ENCODE peak calls at places on chromosomes 6 and 20, in nine cellular contexts. P is SK-N-SH; O is tibial artery; U is WTC11; Y is endothelial cell; B is GM13976; N is uterus; F is CD8-positive, alpha-beta T cell; R is epithelial cell of esophagus. H is an unnamed sample.

GRCh38 chr6:1146500-1146899 is 165.4 kb upstream of the FOXQ1 start:
- DNase-seq in B (no peak), F (no peak), R (no peak), U (no peak), N (no peak), Y (no peak), O (no peak), P (no peak), H (no peak)

GRCh38 chr6:54135665-54136370 is 24.6 kb downstream of the MLIP start:
- DNase-seq in B (no peak), U (no peak), O (no peak), N (no peak), Y (no peak), R (peak), P (no peak), F (no peak), H (no peak)

GRCh38 chr6:3439961-3440360 is 16.9 kb downstream of the SLC22A23 start:
- DNase-seq in B (no peak), O (no peak), U (no peak), R (no peak), N (no peak), Y (no peak), F (no peak), P (no peak), H (no peak)

GRCh38 chr6:120608826-120609225 is 725.5 kb downstream of the TBC1D32 start:
- DNase-seq in P (no peak), N (no peak), Y (no peak), O (no peak), F (no peak), B (no peak), U (no peak), R (peak), H (no peak)

GRCh38 chr6:20652691-20653479 is 118.6 kb downstream of the CDKAL1 start:
- DNase-seq in O (no peak), B (no peak), R (peak), N (no peak), Y (no peak), F (no peak), P (no peak), U (no peak), H (no peak)

GRCh38 chr6:42436825-42437224 is 14.9 kb downstream of the TRERF1 start:
- DNase-seq in F (no peak), B (no peak), Y (no peak), R (peak), O (no peak), P (no peak), N (no peak), U (no peak), H (no peak)

GRCh38 chr20:57415791-57416190 is 24.6 kb downstream of the RBM38 start:
- DNase-seq in N (no peak), Y (no peak), P (no peak), U (no peak), R (no peak), B (no peak), F (no peak), O (no peak), H (no peak)

GRCh38 chr6:107490568-107491058 is 696 bp downstream of the SOBP start:
- DNase-seq in N (no peak), Y (peak), R (no peak), P (peak), B (no peak), F (no peak), U (no peak), O (no peak), H (no peak)

GRCh38 chr6:162602759-162603158 is 124.8 kb downstream of the PRKN start:
- DNase-seq in Y (no peak), B (no peak), U (no peak), R (no peak), P (no peak), N (no peak), F (no peak), O (no peak), H (no peak)

GRCh38 chr6:150334790-150335783 is 33.7 kb upstream of the IYD start:
- DNase-seq in B (peak), P (peak), O (no peak), R (peak), F (no peak), Y (peak), U (peak), N (no peak), H (no peak)

GRCh38 chr6:10963113-10963512 is 76.3 kb downstream of the SYCP2L start:
- DNase-seq in N (no peak), P (no peak), U (no peak), R (no peak), Y (no peak), F (no peak), O (no peak), B (no peak), H (no peak)

GRCh38 chr6:131831392-131831791 is 23.6 kb downstream of the ENPP1 start:
- DNase-seq in F (no peak), B (no peak), O (no peak), Y (no peak), P (no peak), N (no peak), U (no peak), R (no peak), H (no peak)

GRCh38 chr6:34243131-34243771 is 5.6 kb downstream of the SMIM29 start:
- DNase-seq in N (no peak), R (peak), P (no peak), Y (no peak), U (no peak), B (no peak), F (no peak), O (peak), H (peak)

GRCh38 chr6:52725530-52726192 is 37.6 kb downstream of the GSTA2 start:
- DNase-seq in F (no peak), P (no peak), N (no peak), Y (no peak), O (no peak), U (no peak), R (peak), B (no peak), H (no peak)

GRCh38 chr6:135182120-135182992 is 1.2 kb downstream of the MYB start:
- DNase-seq in N (peak), Y (peak), R (no peak), U (peak), F (peak), O (no peak), P (peak), B (no peak), H (no peak)

GRCh38 chr6:120214097-120214496 is 864.5 kb upstream of the MAN1A1 start:
- DNase-seq in B (no peak), O (no peak), R (peak), F (no peak), Y (no peak), N (no peak), P (no peak), U (no peak), H (no peak)

DNA sequence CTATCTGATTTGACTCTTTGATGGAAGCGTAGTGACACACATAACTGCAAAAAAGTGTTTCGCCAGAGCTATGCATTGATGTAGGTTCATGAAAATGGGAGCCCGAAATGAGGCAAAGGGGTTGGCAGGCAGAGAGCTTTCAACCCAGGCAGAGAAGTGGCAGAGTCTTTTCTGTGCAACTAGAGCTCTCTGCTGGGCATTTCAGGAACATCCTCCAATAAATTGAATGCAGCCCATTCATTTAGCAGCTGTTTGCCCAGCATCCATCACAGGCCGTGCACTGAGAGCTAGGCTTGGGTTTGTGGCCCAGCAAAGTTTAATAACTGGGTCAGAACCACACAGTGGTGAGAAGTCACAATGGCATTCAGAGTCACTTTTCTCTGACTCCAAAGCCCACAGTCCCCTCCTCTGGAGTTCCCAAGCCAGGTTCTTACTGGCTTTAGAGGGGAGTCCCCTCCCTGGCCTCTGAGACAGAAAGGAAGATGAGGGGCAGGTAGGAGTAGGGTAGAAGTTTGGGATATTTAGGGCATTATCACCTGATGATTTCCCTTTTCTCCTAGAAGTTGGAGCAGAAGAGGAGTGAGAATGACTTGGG is 31.8 kb upstream of the ELMO2 start:
- DNase-seq in B (peak), O (no peak), N (no peak), F (no peak), Y (peak), R (peak), U (no peak), P (peak), H (no peak)
- TF ChIP-seq CTCF in B (peak), O (no peak), N (no peak), F (no peak), Y (no peak), R (peak), U (no peak), P (peak), H (peak)

GRCh38 chr20:41848180-41848579 is 230.0 kb upstream of the CHD6 start:
- DNase-seq in U (no peak), N (no peak), B (no peak), R (no peak), P (no peak), O (no peak), F (no peak), Y (no peak), H (no peak)
- TF ChIP-seq CTCF in U (peak), N (no peak), B (no peak), R (no peak), P (no peak), O (no peak), F (no peak), Y (no peak), H (peak)

GRCh38 chr6:157999100-158000051 is 17.7 kb downstream of the SYNJ2 start:
- DNase-seq in N (no peak), P (no peak), B (no peak), Y (no peak), U (no peak), F (no peak), O (no peak), R (no peak), H (no peak)
- TF ChIP-seq CTCF in N (no peak), P (no peak), B (no peak), Y (no peak), U (no peak), F (no peak), O (no peak), R (no peak), H (no peak)

GRCh38 chr6:84967389-84967788 is 203.0 kb upstream of the TBX18 start:
- DNase-seq in Y (peak), N (no peak), R (peak), P (peak), F (no peak), U (peak), B (peak), O (no peak), H (no peak)
- TF ChIP-seq CTCF in Y (no peak), N (no peak), R (peak), P (peak), F (no peak), U (peak), B (no peak), O (peak), H (no peak)

GRCh38 chr6:112372213-112372806 is 25.2 kb downstream of the RFPL4B start:
- DNase-seq in Y (no peak), N (no peak), O (no peak), U (no peak), B (no peak), F (no peak), R (peak), P (peak), H (no peak)
- TF ChIP-seq CTCF in Y (peak), N (peak), O (peak), U (no peak), B (no peak), F (no peak), R (peak), P (peak), H (no peak)

GRCh38 chr20:60467771-60468170 is 509.5 kb downstream of the CDH26 start:
- DNase-seq in B (no peak), O (no peak), R (no peak), Y (no peak), U (no peak), F (no peak), N (no peak), P (no peak), H (no peak)

GRCh38 chr20:60470366-60470765 is 512.1 kb downstream of the CDH26 start:
- DNase-seq in P (no peak), R (no peak), U (no peak), B (no peak), F (no peak), Y (no peak), N (no peak), O (no peak), H (no peak)

GRCh38 chr20:60467078-60467477 is 508.9 kb downstream of the CDH26 start:
- DNase-seq in R (no peak), N (no peak), F (no peak), O (no peak), B (no peak), Y (no peak), P (no peak), U (no peak), H (no peak)

GRCh38 chr20:60466683-60467022 is 508.4 kb downstream of the CDH26 start:
- DNase-seq in B (no peak), P (no peak), F (no peak), U (no peak), R (no peak), N (no peak), Y (no peak), O (no peak), H (no peak)

GRCh38 chr20:60469829-60470228 is 511.6 kb downstream of the CDH26 start:
- DNase-seq in Y (no peak), P (no peak), B (no peak), N (no peak), O (no peak), R (no peak), F (no peak), U (no peak), H (no peak)
- TF ChIP-seq CTCF in Y (no peak), P (no peak), B (no peak), N (no peak), O (no peak), R (no peak), F (no peak), U (no peak), H (no peak)

GRCh38 chr6:169777896-169778295 is 26.5 kb downstream of the ERMARD start:
- DNase-seq in B (no peak), N (no peak), Y (no peak), U (no peak), O (peak), F (no peak), P (no peak), R (no peak), H (no peak)

GRCh38 chr6:169776379-169776778 is 25.0 kb downstream of the ERMARD start:
- DNase-seq in U (no peak), B (no peak), F (no peak), O (peak), N (no peak), P (no peak), Y (no peak), R (no peak), H (peak)

GRCh38 chr6:169778646-169779045 is 27.2 kb downstream of the ERMARD start:
- DNase-seq in B (no peak), Y (no peak), U (no peak), N (no peak), O (peak), F (no peak), R (peak), P (no peak), H (no peak)

GRCh38 chr6:169775321-169775720 is 23.9 kb downstream of the ERMARD start:
- DNase-seq in U (no peak), F (no peak), R (no peak), O (peak), Y (no peak), P (no peak), N (no peak), B (no peak), H (no peak)

GRCh38 chr6:169774347-169774746 is 22.9 kb downstream of the ERMARD start:
- DNase-seq in P (no peak), N (no peak), U (no peak), O (peak), R (no peak), F (no peak), B (no peak), Y (no peak), H (no peak)
- TF ChIP-seq CTCF in P (no peak), N (no peak), U (no peak), O (no peak), R (no peak), F (no peak), B (no peak), Y (no peak), H (no peak)

DNA sequence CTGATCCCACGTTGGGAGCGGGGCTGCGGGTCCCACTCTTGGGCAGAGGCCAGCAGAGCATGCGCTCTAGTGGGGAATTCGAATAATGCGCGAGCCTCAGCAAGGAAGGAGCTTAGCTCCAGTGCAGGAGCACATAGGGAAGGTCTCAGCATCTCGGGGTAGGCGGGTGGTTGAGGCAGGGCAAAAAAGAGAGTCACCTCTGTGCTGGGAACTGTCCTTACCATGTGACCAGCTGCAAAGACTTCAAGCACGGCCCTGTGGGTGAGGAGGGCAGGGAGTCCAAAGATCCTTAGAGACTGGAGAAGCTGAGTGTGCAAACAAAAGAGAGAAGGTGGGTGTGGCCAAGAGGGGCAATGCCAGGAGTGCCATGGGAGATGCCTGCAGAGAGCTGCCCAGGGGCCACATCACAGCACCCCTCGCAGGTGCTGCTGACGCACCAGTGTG is 79.2 kb upstream of the CD93 start:
- DNase-seq in O (peak), B (no peak), F (no peak), N (no peak), Y (peak), P (no peak), U (peak), R (no peak), H (no peak)
- TF ChIP-seq CTCF in O (no peak), B (no peak), F (no peak), N (no peak), Y (no peak), P (no peak), U (no peak), R (no peak), H (no peak)

DNA sequence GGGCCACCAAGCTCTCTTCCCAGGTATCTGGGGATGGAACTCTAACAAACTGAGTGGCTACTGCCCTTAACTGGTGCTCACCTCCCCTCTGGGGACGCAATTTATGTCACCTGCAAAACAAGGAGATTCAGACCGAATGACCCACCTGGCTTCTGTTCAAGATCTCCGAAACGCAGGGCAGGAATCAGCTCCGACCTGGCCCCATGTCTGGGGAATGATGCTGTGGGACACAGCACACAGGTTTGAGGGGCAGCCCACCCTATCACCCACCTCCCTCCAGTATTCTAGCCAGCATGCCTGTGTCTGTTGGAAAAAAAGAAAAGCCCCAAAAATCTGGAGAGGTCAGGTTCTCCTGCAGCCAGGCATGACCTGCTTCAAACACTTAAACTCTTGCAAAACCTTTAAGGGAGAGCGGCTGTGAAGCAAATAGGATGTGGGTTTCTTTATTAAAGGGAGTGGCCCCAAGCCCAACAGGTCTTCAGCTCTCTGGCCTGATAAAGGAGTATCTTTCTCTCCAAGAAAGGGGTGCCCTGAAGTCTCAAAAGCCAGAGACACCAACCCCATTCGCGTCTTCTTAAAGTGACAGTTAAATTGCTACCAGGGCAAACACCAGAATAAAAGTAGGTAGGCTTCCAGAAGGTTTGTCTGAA is 6.4 kb downstream of the PREX1 start:
- DNase-seq in R (no peak), N (no peak), U (no peak), Y (no peak), F (no peak), O (no peak), B (no peak), P (no peak), H (no peak)
- TF ChIP-seq CTCF in R (no peak), N (no peak), U (no peak), Y (no peak), F (no peak), O (no peak), B (no peak), P (no peak), H (no peak)

DNA sequence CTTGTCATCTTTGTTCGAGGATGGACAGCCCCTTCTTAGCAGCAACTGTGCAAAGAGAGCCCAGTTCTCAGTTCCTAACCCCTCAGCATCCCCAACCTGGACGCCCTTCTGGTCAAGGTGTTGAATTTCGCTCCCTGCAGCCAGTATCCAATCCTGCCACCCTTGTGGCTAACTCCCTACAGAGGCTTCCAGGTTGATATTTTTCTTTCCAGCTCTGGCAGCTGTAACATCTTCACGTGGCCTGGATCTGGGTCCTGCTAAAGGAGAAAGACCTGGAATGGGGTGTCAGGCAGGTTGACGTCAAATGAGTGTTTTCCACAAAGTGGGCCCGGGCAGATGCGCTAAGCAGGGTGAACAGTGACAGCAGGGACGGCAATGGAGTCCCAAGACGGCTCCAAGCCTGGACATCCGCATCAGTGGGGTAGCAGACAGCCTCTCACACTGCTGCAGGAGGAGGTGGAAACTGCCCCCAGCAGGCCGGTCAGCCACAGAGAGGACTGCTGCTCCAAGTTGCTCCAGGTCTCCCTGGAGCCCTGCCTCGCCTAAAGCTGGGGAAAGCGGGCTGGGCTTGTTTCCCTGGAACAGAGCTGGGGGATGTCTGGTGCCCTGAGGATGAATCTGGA is 1.0 kb upstream of the YTHDF1 start:
- DNase-seq in R (no peak), U (no peak), B (no peak), Y (no peak), P (no peak), O (no peak), N (no peak), F (no peak), H (peak)
- TF ChIP-seq CTCF in R (no peak), U (no peak), B (no peak), Y (no peak), P (no peak), O (no peak), N (no peak), F (no peak), H (no peak)